ENCODE peak calls at places on chromosomes 7 and 10, in nine cellular contexts. J is mammary epithelial cell, Y is HCT116, C is H9, X is mesenchymal stem cell, K is A549, T is IMR-90, A is PC-9, O is GM23248. N is an unnamed sample.

GRCh38 chr10:34116780-34117179 is 698.3 kb downstream of the PARD3 start:
- DNase-seq in O (no peak), Y (no peak), A (no peak), J (no peak), X (no peak), C (no peak), T (no peak), K (no peak), N (peak)

GRCh38 chr10:95170790-95171189 is 23.2 kb upstream of the ACSM6 start:
- DNase-seq in T (no peak), A (no peak), K (no peak), J (no peak), X (no peak), Y (no peak), O (no peak), C (no peak), N (no peak)

GRCh38 chr7:153027210-153027609 is 267.7 kb downstream of the ACTR3B start:
- DNase-seq in X (no peak), K (no peak), A (no peak), O (no peak), C (no peak), T (no peak), J (no peak), Y (no peak), N (no peak)

GRCh38 chr7:118153551-118154177 is 30.3 kb upstream of the LSM8 start:
- DNase-seq in J (peak), C (no peak), A (no peak), T (peak), K (peak), O (peak), X (peak), Y (peak), N (peak)

GRCh38 chr10:60395711-60396110 is 6.0 kb upstream of the ANK3 start:
- DNase-seq in X (no peak), T (no peak), O (no peak), C (no peak), Y (no peak), A (no peak), K (no peak), J (no peak), N (no peak)

GRCh38 chr7:72754312-72754711 is 73.7 kb downstream of the TYW1B start:
- DNase-seq in C (no peak), J (no peak), K (no peak), Y (no peak), T (peak), A (no peak), O (no peak), X (no peak), N (no peak)

GRCh38 chr10:127971973-127972615 is 65.2 kb downstream of the PTPRE start:
- DNase-seq in J (no peak), K (no peak), Y (no peak), T (no peak), X (no peak), C (peak), O (no peak), A (no peak), N (no peak)

GRCh38 chr7:20260219-20260618 is 43.0 kb upstream of the MACC1 start:
- DNase-seq in C (no peak), O (peak), A (no peak), Y (no peak), X (no peak), J (no peak), K (no peak), T (peak), N (no peak)

GRCh38 chr7:140267381-140268226 is 90.8 kb upstream of the KDM7A start:
- DNase-seq in Y (no peak), C (no peak), T (no peak), K (no peak), J (no peak), A (no peak), O (no peak), X (no peak), N (no peak)

GRCh38 chr7:37714606-37715005 is 31.0 kb downstream of the GPR141 start:
- DNase-seq in Y (no peak), C (no peak), J (no peak), K (no peak), X (no peak), T (no peak), O (no peak), A (no peak), N (no peak)

GRCh38 chr7:55086413-55087201 is 67.8 kb downstream of the EGFR start:
- DNase-seq in O (peak), J (peak), A (peak), C (no peak), K (no peak), Y (peak), T (peak), X (peak), N (no peak)

GRCh38 chr10:119742988-119743646 is 17.3 kb downstream of the INPP5F start:
- DNase-seq in A (no peak), K (no peak), T (peak), X (no peak), C (no peak), O (no peak), Y (no peak), J (no peak), N (no peak)

GRCh38 chr10:92024700-92025099 is 101.1 kb downstream of the BTAF1 start:
- DNase-seq in A (no peak), X (no peak), T (peak), J (no peak), O (peak), Y (no peak), C (no peak), K (no peak), N (no peak)

GRCh38 chr7:5361446-5362155 is 62.0 kb downstream of the TNRC18 start:
- DNase-seq in C (no peak), T (no peak), Y (no peak), X (no peak), A (no peak), K (no peak), O (no peak), J (no peak), N (no peak)

GRCh38 chr10:22590115-22590514 is 124.3 kb downstream of the PIP4K2A start:
- DNase-seq in T (peak), J (no peak), C (no peak), O (peak), A (no peak), K (no peak), X (no peak), Y (no peak), N (no peak)

GRCh38 chr10:103350522-103351260 is at the start of gene PCGF6:
- DNase-seq in C (peak), J (peak), X (peak), Y (peak), T (peak), K (peak), O (peak), A (peak), N (peak)

GRCh38 chr10:25436431-25436830 is 261.6 kb downstream of the GPR158 start:
- DNase-seq in A (no peak), O (no peak), J (no peak), C (no peak), K (no peak), Y (no peak), T (no peak), X (no peak), N (no peak)

GRCh38 chr7:8176370-8177081 is 85.4 kb downstream of the ICA1 start:
- DNase-seq in J (no peak), C (no peak), Y (no peak), O (no peak), X (no peak), A (no peak), T (no peak), K (no peak), N (no peak)

GRCh38 chr7:80940539-80941205 is 21.8 kb upstream of the SEMA3C start:
- DNase-seq in T (peak), J (peak), K (peak), Y (no peak), X (peak), C (no peak), A (no peak), O (peak), N (no peak)

GRCh38 chr7:110897538-110897937 is 193.4 kb upstream of the LRRN3 start:
- DNase-seq in O (no peak), Y (no peak), A (no peak), X (no peak), K (no peak), C (no peak), J (no peak), T (no peak), N (no peak)

GRCh38 chr7:75650671-75651070 is 88.1 kb downstream of the HIP1 start:
- DNase-seq in T (no peak), Y (no peak), O (no peak), K (no peak), C (no peak), J (no peak), A (no peak), X (no peak), N (no peak)

DNA sequence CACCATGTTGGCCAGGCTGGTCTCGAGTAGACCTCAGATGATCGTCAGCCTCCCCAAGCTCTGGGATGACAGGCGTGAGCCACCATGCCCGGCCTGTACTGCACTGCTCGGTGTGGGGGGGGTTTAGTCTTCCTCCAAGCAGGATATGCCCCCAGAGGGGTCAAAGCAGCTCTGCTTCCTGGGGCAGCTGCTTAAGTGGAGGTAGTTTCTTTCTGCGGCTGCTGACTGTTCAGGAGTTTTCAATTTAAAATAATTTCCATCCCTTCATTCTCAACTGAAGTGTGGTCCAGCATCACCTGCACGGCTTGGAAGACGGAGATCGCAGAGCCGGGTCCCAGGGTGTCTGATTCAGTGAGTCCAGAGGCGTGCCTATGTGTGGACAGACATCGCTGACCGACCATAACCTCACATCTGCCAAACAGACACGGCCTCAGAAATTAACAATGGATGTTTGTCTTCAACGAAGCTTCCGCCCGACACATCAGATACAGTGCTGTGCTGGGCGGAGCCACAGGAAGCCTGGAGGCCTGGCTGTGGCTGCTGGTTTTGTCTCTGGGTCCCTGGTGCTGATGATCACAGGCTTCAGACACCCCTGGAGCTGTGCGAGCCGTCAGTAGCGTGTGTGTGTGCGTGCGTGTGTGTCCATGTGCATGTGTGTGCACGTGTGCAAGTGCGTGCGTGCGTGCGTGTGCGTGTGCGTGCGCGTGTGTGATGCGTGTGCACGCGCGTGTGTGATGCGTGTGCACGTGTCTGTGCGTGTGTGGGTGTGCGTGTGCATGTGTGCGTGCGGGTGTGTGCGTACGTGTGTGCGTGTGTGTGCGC is 226.5 kb upstream of the PITRM1 start:
- DNase-seq in C (no peak), K (no peak), X (no peak), Y (no peak), T (no peak), J (peak), O (peak), A (peak), N (no peak)
- H3K4me2 ChIP-seq in C (no peak), K (no peak), X (no peak), Y (no peak), T (no peak), J (no peak), O (peak), A (no peak), N (no peak)

GRCh38 chr7:144384555-144385245 is 18.8 kb downstream of the NOBOX start:
- DNase-seq in Y (peak), C (peak), A (peak), T (no peak), J (peak), K (peak), O (no peak), X (peak), N (peak)
- H3K4me2 ChIP-seq in Y (peak), C (no peak), A (no peak), T (no peak), J (peak), K (peak), O (no peak), X (peak), N (peak)

DNA sequence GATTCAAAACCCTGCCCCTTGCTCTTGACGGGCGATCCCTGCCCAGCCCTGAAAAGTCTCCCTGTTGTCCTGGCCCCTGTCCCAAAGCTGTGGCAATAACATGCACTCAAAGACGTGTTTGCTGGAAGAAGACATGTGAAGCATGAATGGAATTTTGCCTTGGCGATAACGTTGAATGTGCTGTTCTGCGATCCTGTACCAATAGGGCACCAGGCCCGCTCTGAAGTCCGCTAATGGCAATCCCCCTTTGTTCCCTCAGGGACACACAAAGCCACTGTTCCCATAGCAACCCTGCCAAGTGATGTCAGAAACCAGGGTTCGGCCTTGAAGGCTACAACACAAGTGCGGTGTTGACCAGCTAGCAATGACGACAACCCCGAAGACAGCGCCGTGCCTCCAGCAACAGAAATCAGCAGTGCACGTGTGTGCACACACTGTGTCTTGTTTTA is 284.6 kb downstream of the KLF6 start:
- DNase-seq in O (peak), K (peak), Y (no peak), A (no peak), X (peak), C (peak), T (peak), J (peak), N (peak)
- H3K4me2 ChIP-seq in O (peak), K (peak), Y (no peak), A (no peak), X (no peak), C (no peak), T (peak), J (peak), N (no peak)

DNA sequence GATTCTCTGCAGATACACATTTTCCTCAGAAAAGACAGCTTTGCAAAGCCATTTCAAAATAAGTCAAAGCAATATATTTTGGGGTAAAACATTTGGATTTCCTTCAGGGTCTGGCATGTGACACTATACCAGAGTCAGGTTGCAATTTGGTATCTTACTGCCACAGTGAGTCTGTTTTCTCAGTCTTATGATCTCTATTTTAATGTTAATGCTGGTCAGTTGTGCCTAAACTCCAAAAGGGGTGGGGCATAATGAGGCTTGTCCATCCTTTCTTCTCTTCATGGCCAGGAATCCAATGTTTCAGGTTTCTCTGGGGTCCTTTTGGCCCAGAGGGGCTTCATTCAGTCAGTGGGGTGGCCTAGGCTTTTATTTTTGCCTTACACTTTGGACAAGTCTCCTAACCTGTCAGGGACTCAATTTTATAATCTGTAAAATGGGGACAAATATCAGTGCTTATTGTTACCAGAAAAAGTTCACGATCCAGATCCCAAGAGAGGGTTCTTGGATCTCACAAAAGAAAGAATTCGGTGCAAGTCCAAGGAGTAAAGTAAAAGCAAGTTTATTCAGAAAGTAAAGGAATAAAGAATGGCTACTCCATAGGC is 341.5 kb downstream of the GALNT17 start:
- DNase-seq in C (no peak), A (no peak), K (no peak), X (no peak), T (no peak), J (no peak), Y (no peak), O (no peak), N (peak)
- H3K4me2 ChIP-seq in C (peak), A (no peak), K (no peak), X (no peak), T (no peak), J (no peak), Y (no peak), O (no peak), N (peak)

GRCh38 chr7:136166521-136166920 is 189.4 kb upstream of the MTPN start:
- DNase-seq in Y (no peak), A (no peak), J (no peak), T (no peak), O (no peak), X (no peak), K (no peak), C (no peak), N (no peak)
- H3K4me2 ChIP-seq in Y (no peak), A (no peak), J (no peak), T (no peak), O (no peak), X (no peak), K (no peak), C (no peak), N (no peak)

GRCh38 chr10:88928254-88928653 is 24.3 kb downstream of the ACTA2 start:
- DNase-seq in C (no peak), A (no peak), K (no peak), O (no peak), Y (no peak), X (no peak), T (no peak), J (no peak), N (no peak)
- H3K4me2 ChIP-seq in C (no peak), A (no peak), K (no peak), O (no peak), Y (no peak), X (no peak), T (no peak), J (no peak), N (no peak)

N was measured in GM23338.